ENCODE peak calls at places on chromosomes 16 and 17, in six cellular contexts. N is GM23248, G is neural progenitor cell, U is MM.1S, K is hepatocyte, F is GM23338. Q is an unnamed sample.
A peak's percentile ranks its signal among the peaks of the same experiment; 100 is the strongest.

GRCh38 chr17:44385287-44386181 is 3.9 kb downstream of the ITGA2B start:
- DNase-seq in N (peak; percentile 73), G (peak; percentile 94), F (peak; percentile 96), U (peak; percentile 76), K (peak; percentile 89), Q (peak; percentile 47)

GRCh38 chr16:10180042-10180770 is 2.0 kb downstream of the GRIN2A start:
- DNase-seq in U (no peak), N (no peak), K (no peak), F (no peak), G (no peak), Q (no peak)

GRCh38 chr17:40318835-40319332 is 9.9 kb downstream of the RARA start:
- DNase-seq in N (peak; percentile 53), K (peak; percentile 6), G (no peak), F (no peak), U (no peak), Q (no peak)

GRCh38 chr16:24125199-24125598 is 130.9 kb upstream of the CACNG3 start:
- DNase-seq in N (no peak), F (peak; percentile 32), K (no peak), G (peak; percentile 67), U (no peak), Q (no peak)

GRCh38 chr17:15945493-15946209 is 721 bp downstream of the ADORA2B start:
- DNase-seq in F (peak; percentile 36), N (peak; percentile 69), G (peak; percentile 56), U (no peak), K (no peak), Q (no peak)

GRCh38 chr17:19330271-19330670 is 32.3 kb downstream of the B9D1 start:
- DNase-seq in F (no peak), K (no peak), U (no peak), N (no peak), G (no peak), Q (no peak)

GRCh38 chr16:89442990-89443726 is 47.2 kb downstream of the ANKRD11 start:
- DNase-seq in N (peak; percentile 74), F (no peak), G (no peak), K (peak; percentile 78), U (no peak), Q (no peak)

GRCh38 chr16:59527206-59527997 is 793.3 kb upstream of the GOT2 start:
- DNase-seq in K (no peak), N (no peak), G (no peak), F (no peak), U (no peak), Q (no peak)

GRCh38 chr17:79482719-79483118 is 128.1 kb downstream of the RBFOX3 start:
- DNase-seq in G (peak; percentile 52), U (no peak), F (peak; percentile 64), K (no peak), N (no peak), Q (no peak)

GRCh38 chr16:47317465-47318240 is 143.2 kb downstream of the ITFG1 start:
- DNase-seq in G (no peak), N (no peak), U (no peak), K (no peak), F (peak; percentile 24), Q (no peak)

GRCh38 chr16:47311738-47312505 is 148.9 kb downstream of the ITFG1 start:
- DNase-seq in N (peak; percentile 12), G (peak; percentile 20), U (no peak), F (peak; percentile 65), K (peak; percentile 7), Q (peak; percentile 49)

GRCh38 chr16:47310792-47311211 is 150.1 kb downstream of the ITFG1 start:
- DNase-seq in U (no peak), N (no peak), F (no peak), G (no peak), K (no peak), Q (peak; percentile 57)

GRCh38 chr16:47320546-47321315 is 140.1 kb downstream of the ITFG1 start:
- DNase-seq in K (no peak), N (peak; percentile 41), F (no peak), U (no peak), G (no peak), Q (no peak)

DNA sequence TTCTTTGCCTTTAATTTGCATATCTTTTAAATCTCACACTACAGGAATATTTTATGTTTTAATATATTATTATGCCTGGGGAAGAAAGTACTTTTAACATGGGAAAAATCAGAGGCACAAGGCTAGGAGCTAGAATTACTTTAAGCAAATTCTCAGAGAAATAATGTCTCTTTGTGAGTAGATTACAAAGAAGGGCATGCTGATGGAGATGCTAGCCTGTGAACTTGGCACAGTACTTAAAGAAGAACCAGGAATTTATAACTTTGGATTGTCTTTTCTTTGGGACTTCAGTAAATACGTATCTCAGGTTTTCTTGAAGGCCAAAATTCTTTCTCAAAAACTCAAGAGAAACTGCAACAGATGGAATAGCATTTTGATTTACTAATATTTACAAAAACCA is 144.2 kb downstream of the ITFG1 start:
- DNase-seq in G (no peak), U (no peak), N (no peak), F (no peak), K (no peak), Q (no peak)
- TF ChIP-seq EZH2phosphoT487 in G (no peak), U (no peak), N (no peak), F (no peak), K (no peak), Q (no peak)

DNA sequence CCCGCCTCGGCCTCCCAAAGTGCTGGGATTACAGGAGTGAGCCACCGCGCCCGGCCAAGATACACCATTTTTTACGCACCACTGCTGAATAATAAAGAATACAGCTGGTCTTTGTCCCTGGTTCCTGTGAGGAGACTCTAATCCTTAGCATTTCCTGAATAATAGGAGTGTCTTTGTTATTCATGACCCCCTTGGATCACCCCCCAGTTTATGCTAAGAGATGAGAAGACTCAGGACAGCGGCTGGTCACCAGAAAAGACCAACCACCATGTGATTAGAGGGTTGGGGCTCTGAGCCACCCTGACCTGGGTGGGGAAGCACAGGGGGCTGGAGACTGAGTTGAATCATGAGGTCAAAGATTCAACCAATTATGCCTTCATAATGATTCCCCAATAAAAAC is 17.3 kb downstream of the PHLPP2 start:
- DNase-seq in K (no peak), N (no peak), G (peak; percentile 78), F (peak; percentile 70), U (no peak), Q (no peak)
- H3K27ac ChIP-seq in K (no peak overlapping the region), N (no peak overlapping the region), G (peak overlapping the region; percentile 56), F (peak overlapping the region; percentile 97), U (no peak overlapping the region), Q (peak overlapping the region; percentile 23)

GRCh38 chr17:36746654-36747053 is 145.3 kb downstream of the MRM1 start:
- DNase-seq in U (no peak), K (no peak), G (no peak), N (no peak), F (no peak), Q (no peak)

GRCh38 chr17:36750316-36750885 is 149.0 kb downstream of the MRM1 start:
- DNase-seq in N (no peak), F (no peak), G (no peak), U (no peak), K (no peak), Q (no peak)

GRCh38 chr17:36747861-36748260 is 146.5 kb downstream of the MRM1 start:
- DNase-seq in N (no peak), F (no peak), K (no peak), G (no peak), U (no peak), Q (no peak)

GRCh38 chr17:36752096-36752888 is 150.9 kb downstream of the MRM1 start:
- DNase-seq in N (no peak), F (no peak), U (no peak), G (no peak), K (no peak), Q (no peak)

GRCh38 chr17:36749493-36749892 is 148.1 kb downstream of the MRM1 start:
- DNase-seq in U (no peak), F (no peak), K (no peak), G (no peak), N (no peak), Q (no peak)
- H3K4me2 ChIP-seq in U (no peak overlapping the region), F (no peak overlapping the region), K (no peak overlapping the region), G (no peak overlapping the region), N (no peak overlapping the region), Q (no peak overlapping the region)

GRCh38 chr16:4200000-4200780 is 41.7 kb downstream of the SRL start:
- DNase-seq in F (peak; percentile 76), K (peak; percentile 85), U (peak; percentile 47), G (peak; percentile 63), N (peak; percentile 80), Q (peak; percentile 56)
- TF ChIP-seq EZH2phosphoT487 in F (no peak), K (no peak), U (no peak), G (no peak), N (no peak), Q (no peak)